ENCODE peak calls at places on chromosomes 1 and 21, in nine cellular contexts. Y, K, M, O, E, T, B, L and I are unnamed samples.

GRCh38 chr1:3672231-3672970 is 20.1 kb downstream of the TP73 start:
- DNase-seq in Y (peak), K (no peak), M (peak), O (no peak), E (no peak), T (no peak), B (no peak), L (no peak), I (no peak)

GRCh38 chr1:234632225-234632624 is 22.2 kb upstream of the IRF2BP2 start:
- DNase-seq in Y (no peak), K (no peak), M (no peak), O (no peak), E (no peak), T (no peak), B (no peak), L (no peak), I (no peak)

GRCh38 chr1:229859026-229859425 is 208.0 kb upstream of the GALNT2 start:
- DNase-seq in Y (no peak), K (no peak), M (no peak), O (no peak), E (no peak), T (no peak), B (no peak), L (no peak), I (no peak)

GRCh38 chr1:201531551-201532425 is 7.1 kb upstream of the NAV1 start:
- DNase-seq in Y (no peak), K (peak), M (no peak), O (no peak), E (no peak), T (no peak), B (no peak), L (no peak), I (no peak)

GRCh38 chr1:59015708-59016107 is 231.9 kb upstream of the JUN start:
- DNase-seq in Y (no peak), K (no peak), M (no peak), O (no peak), E (peak), T (peak), B (peak), L (no peak), I (peak)

GRCh38 chr1:64482720-64483119 is 12.8 kb downstream of the CACHD1 start:
- DNase-seq in Y (no peak), K (no peak), M (no peak), O (no peak), E (no peak), T (no peak), B (peak), L (no peak), I (no peak)

GRCh38 chr1:200778766-200779165 is 40.1 kb downstream of the CAMSAP2 start:
- DNase-seq in Y (no peak), K (no peak), M (no peak), O (no peak), E (no peak), T (no peak), B (no peak), L (no peak), I (no peak)

GRCh38 chr21:40707271-40707670 is 139.7 kb downstream of the DSCAM start:
- DNase-seq in Y (no peak), K (no peak), M (no peak), O (no peak), E (no peak), T (no peak), B (peak), L (no peak), I (no peak)

GRCh38 chr21:17463441-17463840 is 49.4 kb upstream of the CXADR start:
- DNase-seq in Y (no peak), K (no peak), M (no peak), O (no peak), E (no peak), T (peak), B (peak), L (no peak), I (peak)

GRCh38 chr1:22673486-22674409 is 20.7 kb downstream of the C1QB start:
- DNase-seq in Y (peak), K (peak), M (peak), O (no peak), E (peak), T (peak), B (peak), L (no peak), I (peak)

GRCh38 chr1:15029786-15030185 is 123.8 kb upstream of the TMEM51 start:
- DNase-seq in Y (no peak), K (peak), M (no peak), O (no peak), E (no peak), T (no peak), B (no peak), L (no peak), I (no peak)

GRCh38 chr1:151994956-151995355 is 1.3 kb upstream of the S100A10 start:
- DNase-seq in Y (no peak), K (peak), M (no peak), O (no peak), E (peak), T (peak), B (peak), L (no peak), I (peak)

GRCh38 chr1:10615932-10616671 is 141.4 kb downstream of the PEX14 start:
- DNase-seq in Y (no peak), K (no peak), M (no peak), O (no peak), E (no peak), T (no peak), B (no peak), L (no peak), I (no peak)

GRCh38 chr1:65065535-65066378 is 82.2 kb upstream of the AK4 start:
- DNase-seq in Y (peak), K (peak), M (peak), O (no peak), E (no peak), T (no peak), B (no peak), L (peak), I (no peak)

GRCh38 chr1:39919545-39919944 is 17.8 kb upstream of the MYCL start:
- DNase-seq in Y (no peak), K (peak), M (peak), O (no peak), E (peak), T (peak), B (peak), L (peak), I (peak)

GRCh38 chr1:31122101-31122735 is 56.7 kb upstream of the PUM1 start:
- DNase-seq in Y (no peak), K (peak), M (no peak), O (no peak), E (no peak), T (no peak), B (no peak), L (no peak), I (no peak)

GRCh38 chr1:159921251-159921650 is 4.1 kb downstream of the TAGLN2 start:
- DNase-seq in Y (no peak), K (no peak), M (no peak), O (no peak), E (no peak), T (peak), B (peak), L (no peak), I (no peak)
- H3K4me3 ChIP-seq in Y (no peak), K (no peak), M (no peak), O (no peak), E (peak), T (no peak), B (peak), L (no peak), I (no peak)

GRCh38 chr1:207397525-207397926 is 56.6 kb upstream of the CR2 start:
- DNase-seq in Y (no peak), K (peak), M (no peak), O (no peak), E (peak), T (no peak), B (peak), L (no peak), I (peak)
- TF ChIP-seq CTCF in Y (no peak), K (peak), M (no peak), O (no peak), E (peak), T (no peak), B (no peak), L (no peak), I (peak)

GRCh38 chr1:28326980-28327379 is 1.9 kb upstream of the MED18 start:
- DNase-seq in Y (no peak), K (no peak), M (no peak), O (peak), E (peak), T (peak), B (no peak), L (no peak), I (no peak)

GRCh38 chr1:28326505-28326904 is 2.3 kb upstream of the MED18 start:
- DNase-seq in Y (no peak), K (no peak), M (no peak), O (no peak), E (no peak), T (no peak), B (no peak), L (no peak), I (no peak)

GRCh38 chr1:28323720-28324119 is 5.1 kb upstream of the MED18 start:
- DNase-seq in Y (no peak), K (no peak), M (no peak), O (no peak), E (no peak), T (no peak), B (no peak), L (no peak), I (no peak)

GRCh38 chr1:28329395-28330153 is 734 bp downstream of the MED18 start:
- DNase-seq in Y (peak), K (peak), M (peak), O (no peak), E (peak), T (peak), B (peak), L (no peak), I (peak)

DNA sequence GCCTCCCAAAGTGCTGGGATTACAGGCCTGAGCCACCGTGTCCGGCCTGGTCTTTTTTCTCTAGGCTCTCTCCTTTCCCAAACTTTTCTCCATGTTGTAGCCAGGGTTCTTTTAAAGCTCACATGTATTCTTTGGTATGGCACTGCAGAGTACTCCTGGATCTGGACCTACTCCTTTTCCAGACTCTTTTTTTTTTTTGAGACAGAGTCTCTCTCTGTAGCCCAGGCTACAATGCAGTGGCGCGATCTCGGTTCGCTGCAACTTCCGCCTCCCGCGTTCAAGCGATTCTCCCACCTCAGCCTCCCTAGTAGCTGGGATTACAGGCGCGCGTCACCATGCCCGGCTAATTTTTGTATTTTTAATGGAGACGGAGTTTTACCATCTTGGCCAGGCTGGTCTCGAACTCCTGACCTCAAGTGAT is 602 bp upstream of the MED18 start:
- DNase-seq in Y (peak), K (no peak), M (peak), O (no peak), E (no peak), T (no peak), B (no peak), L (no peak), I (no peak)
- H3K4me3 ChIP-seq in Y (peak), K (peak), M (peak), O (peak), E (peak), T (peak), B (peak), L (peak), I (peak)

DNA sequence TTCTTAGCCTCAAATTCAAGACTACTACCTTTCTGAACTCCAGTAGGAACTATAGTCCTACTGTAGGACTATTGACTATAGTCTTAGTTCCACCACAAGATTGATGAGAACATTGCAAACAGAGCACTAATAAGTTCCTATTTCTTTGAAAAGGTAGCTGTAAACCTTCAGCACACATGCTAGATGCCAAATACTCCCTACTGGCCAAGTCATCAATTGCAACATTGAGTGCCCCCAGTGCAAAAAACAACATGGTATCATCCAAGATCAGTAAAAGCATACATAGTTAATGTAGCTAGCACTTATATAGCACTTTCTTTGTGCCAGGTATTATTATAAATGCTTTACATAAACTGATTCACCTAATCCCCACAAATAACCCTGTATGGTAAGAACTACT is 99.8 kb downstream of the MRPL39 start:
- DNase-seq in Y (no peak), K (peak), M (no peak), O (no peak), E (peak), T (peak), B (no peak), L (no peak), I (no peak)
- TF ChIP-seq CTCF in Y (no peak), K (peak), M (no peak), O (no peak), E (peak), T (peak), B (no peak), L (no peak), I (peak)

GRCh38 chr1:26022994-26023393 is 1.4 kb downstream of the EXTL1 start:
- DNase-seq in Y (no peak), K (no peak), M (no peak), O (no peak), E (no peak), T (no peak), B (no peak), L (no peak), I (no peak)
- H3K4me3 ChIP-seq in Y (peak), K (no peak), M (no peak), O (no peak), E (no peak), T (no peak), B (peak), L (peak), I (peak)

GRCh38 chr1:43706598-43707190 is 642 bp upstream of the ST3GAL3 start:
- DNase-seq in Y (no peak), K (peak), M (no peak), O (no peak), E (peak), T (no peak), B (no peak), L (no peak), I (no peak)
- TF ChIP-seq CTCF in Y (no peak), K (no peak), M (no peak), O (no peak), E (no peak), T (no peak), B (no peak), L (no peak), I (no peak)

GRCh38 chr1:33445108-33445507 is 14.2 kb upstream of the PHC2 start:
- DNase-seq in Y (no peak), K (no peak), M (no peak), O (no peak), E (no peak), T (no peak), B (no peak), L (no peak), I (no peak)

GRCh38 chr1:33441088-33441745 is 10.3 kb upstream of the PHC2 start:
- DNase-seq in Y (no peak), K (no peak), M (no peak), O (no peak), E (no peak), T (no peak), B (no peak), L (no peak), I (no peak)

GRCh38 chr1:33442141-33442540 is 11.2 kb upstream of the PHC2 start:
- DNase-seq in Y (no peak), K (no peak), M (no peak), O (no peak), E (peak), T (peak), B (peak), L (no peak), I (no peak)

GRCh38 chr1:33443067-33443704 is 12.3 kb upstream of the PHC2 start:
- DNase-seq in Y (no peak), K (no peak), M (no peak), O (no peak), E (peak), T (peak), B (peak), L (no peak), I (no peak)

GRCh38 chr1:33443705-33444180 is 12.8 kb upstream of the PHC2 start:
- DNase-seq in Y (no peak), K (no peak), M (no peak), O (no peak), E (no peak), T (no peak), B (no peak), L (no peak), I (no peak)
- H3K4me3 ChIP-seq in Y (no peak), K (no peak), M (no peak), O (no peak), E (no peak), T (no peak), B (no peak), L (no peak), I (no peak)

GRCh38 chr1:161225178-161225533 is 704 bp upstream of the TOMM40L start:
- DNase-seq in Y (no peak), K (no peak), M (no peak), O (no peak), E (no peak), T (no peak), B (no peak), L (no peak), I (no peak)

GRCh38 chr1:161226320-161226711 is 456 bp downstream of the TOMM40L start:
- DNase-seq in Y (no peak), K (peak), M (peak), O (no peak), E (peak), T (no peak), B (no peak), L (no peak), I (no peak)

GRCh38 chr1:161226759-161227158 is 899 bp downstream of the TOMM40L start:
- DNase-seq in Y (no peak), K (no peak), M (no peak), O (no peak), E (no peak), T (no peak), B (no peak), L (no peak), I (no peak)

GRCh38 chr1:161227196-161227871 is 1.5 kb downstream of the TOMM40L start:
- DNase-seq in Y (peak), K (peak), M (peak), O (peak), E (peak), T (peak), B (peak), L (peak), I (peak)

DNA sequence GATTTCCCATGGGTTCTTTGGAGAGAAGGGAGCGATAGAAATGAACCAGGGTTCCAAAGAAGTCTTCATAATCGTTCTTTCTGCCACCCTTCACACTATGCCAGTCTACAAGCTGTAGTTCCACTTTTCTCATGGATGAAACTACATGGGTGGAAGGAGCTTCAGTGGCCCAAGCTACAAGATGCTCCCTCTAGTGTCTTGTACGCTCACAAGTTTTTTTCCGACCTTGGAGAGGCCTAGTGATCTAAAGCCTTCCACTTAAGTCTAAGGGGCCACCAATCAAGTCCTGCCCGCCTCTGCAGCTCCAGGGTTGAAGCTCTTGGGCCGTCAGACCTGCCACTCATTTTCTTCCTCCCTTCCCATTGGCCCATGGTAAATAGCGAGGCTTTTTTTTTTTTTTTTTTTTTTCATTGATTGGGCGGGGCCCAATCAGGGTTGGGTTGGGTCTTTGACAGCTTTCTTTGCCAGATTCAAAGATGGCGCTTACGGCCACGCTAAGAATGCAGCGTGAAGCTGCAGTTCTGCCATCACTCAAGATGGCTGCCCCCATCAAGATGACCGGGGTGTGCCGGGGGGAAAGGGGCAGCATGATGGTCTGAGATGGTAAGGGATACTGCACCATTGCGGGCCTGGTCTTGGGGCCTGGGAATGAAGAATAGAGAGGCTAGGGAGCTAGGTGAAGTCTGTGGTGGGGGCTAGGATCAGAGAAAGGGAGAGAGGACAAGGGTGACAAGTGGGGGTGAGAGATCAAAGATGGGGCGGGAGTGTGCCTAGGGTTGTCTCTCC is at the start of gene TOMM40L:
- DNase-seq in Y (peak), K (peak), M (peak), O (peak), E (peak), T (peak), B (peak), L (peak), I (peak)
- TF ChIP-seq CTCF in Y (peak), K (peak), M (peak), O (peak), E (peak), T (peak), B (peak), L (peak), I (peak)

GRCh38 chr1:45250544-45250943 is 44.1 kb upstream of the ZSWIM5 start:
- DNase-seq in Y (no peak), K (no peak), M (no peak), O (no peak), E (no peak), T (no peak), B (no peak), L (no peak), I (no peak)

GRCh38 chr1:45244660-45245059 is 38.3 kb upstream of the ZSWIM5 start:
- DNase-seq in Y (no peak), K (no peak), M (no peak), O (no peak), E (no peak), T (no peak), B (no peak), L (no peak), I (no peak)

GRCh38 chr1:45243476-45244343 is 37.3 kb upstream of the ZSWIM5 start:
- DNase-seq in Y (no peak), K (no peak), M (no peak), O (no peak), E (no peak), T (no peak), B (no peak), L (no peak), I (peak)

GRCh38 chr1:45246760-45247159 is 40.4 kb upstream of the ZSWIM5 start:
- DNase-seq in Y (no peak), K (no peak), M (no peak), O (no peak), E (peak), T (peak), B (peak), L (no peak), I (peak)
- H3K4me3 ChIP-seq in Y (no peak), K (no peak), M (no peak), O (no peak), E (no peak), T (no peak), B (no peak), L (no peak), I (no peak)